ENCODE peak calls at places on chromosomes 4 and X, in four cellular contexts. One of them, this sample, is unnamed.

GRCh38 chr4:170057851-170058250 is 31.7 kb upstream of the MFAP3L start:
- DNase-seq in stimulated activated naive CD8-positive, alpha-beta T cell treated with anti-CD3 and anti-CD28 coated beads, Interleukin-15, Interleukin-2, amounts not matched to agents 100 U/mL and 50 U/mL, for 24 hours: no peak
- DNase-seq in HCT116: no peak
- DNase-seq in NAMALWA: no peak
- DNase-seq in this sample: no peak

GRCh38 chr4:62161446-62161845 is 961.3 kb downstream of the ADGRL3 start:
- DNase-seq in stimulated activated naive CD8-positive, alpha-beta T cell treated with anti-CD3 and anti-CD28 coated beads, Interleukin-15, Interleukin-2, amounts not matched to agents 100 U/mL and 50 U/mL, for 24 hours: no peak
- DNase-seq in HCT116: no peak
- DNase-seq in NAMALWA: no peak
- DNase-seq in this sample: no peak

GRCh38 chr4:101288365-101289145 is 58.8 kb downstream of the PPP3CA start:
- DNase-seq in stimulated activated naive CD8-positive, alpha-beta T cell treated with anti-CD3 and anti-CD28 coated beads, Interleukin-15, Interleukin-2, amounts not matched to agents 100 U/mL and 50 U/mL, for 24 hours: no peak
- DNase-seq in HCT116: no peak
- DNase-seq in NAMALWA: no peak
- DNase-seq in this sample: no peak

GRCh38 chr4:146041139-146042004 is 102.7 kb upstream of the ZNF827 start:
- DNase-seq in stimulated activated naive CD8-positive, alpha-beta T cell treated with anti-CD3 and anti-CD28 coated beads, Interleukin-15, Interleukin-2, amounts not matched to agents 100 U/mL and 50 U/mL, for 24 hours: no peak
- DNase-seq in HCT116: no peak
- DNase-seq in NAMALWA: no peak
- DNase-seq in this sample: no peak

GRCh38 chr4:184596617-184597185 is 52.5 kb downstream of the CASP3 start:
- DNase-seq in stimulated activated naive CD8-positive, alpha-beta T cell treated with anti-CD3 and anti-CD28 coated beads, Interleukin-15, Interleukin-2, amounts not matched to agents 100 U/mL and 50 U/mL, for 24 hours: no peak
- DNase-seq in HCT116: no peak
- DNase-seq in NAMALWA: no peak
- DNase-seq in this sample: no peak

GRCh38 chr4:1882850-1883271 is 11.7 kb downstream of the NSD2 start:
- DNase-seq in stimulated activated naive CD8-positive, alpha-beta T cell treated with anti-CD3 and anti-CD28 coated beads, Interleukin-15, Interleukin-2, amounts not matched to agents 100 U/mL and 50 U/mL, for 24 hours: no peak
- DNase-seq in HCT116: no peak
- DNase-seq in NAMALWA: no peak
- DNase-seq in this sample: no peak

GRCh38 chr4:78179188-78179587 is 122.1 kb downstream of the FRAS1 start:
- DNase-seq in stimulated activated naive CD8-positive, alpha-beta T cell treated with anti-CD3 and anti-CD28 coated beads, Interleukin-15, Interleukin-2, amounts not matched to agents 100 U/mL and 50 U/mL, for 24 hours: no peak
- DNase-seq in HCT116: no peak
- DNase-seq in NAMALWA: no peak
- DNase-seq in this sample: no peak

GRCh38 chr4:40848251-40848650 is 98.5 kb downstream of the NSUN7 start:
- DNase-seq in stimulated activated naive CD8-positive, alpha-beta T cell treated with anti-CD3 and anti-CD28 coated beads, Interleukin-15, Interleukin-2, amounts not matched to agents 100 U/mL and 50 U/mL, for 24 hours: no peak
- DNase-seq in HCT116: no peak
- DNase-seq in NAMALWA: peak; percentile 23
- DNase-seq in this sample: no peak

GRCh38 chr4:20283039-20283438 is 31.3 kb downstream of the SLIT2 start:
- DNase-seq in stimulated activated naive CD8-positive, alpha-beta T cell treated with anti-CD3 and anti-CD28 coated beads, Interleukin-15, Interleukin-2, amounts not matched to agents 100 U/mL and 50 U/mL, for 24 hours: no peak
- DNase-seq in HCT116: no peak
- DNase-seq in NAMALWA: no peak
- DNase-seq in this sample: no peak

GRCh38 chr4:5143306-5143861 is 92.1 kb downstream of the STK32B start:
- DNase-seq in stimulated activated naive CD8-positive, alpha-beta T cell treated with anti-CD3 and anti-CD28 coated beads, Interleukin-15, Interleukin-2, amounts not matched to agents 100 U/mL and 50 U/mL, for 24 hours: no peak
- DNase-seq in HCT116: no peak
- DNase-seq in NAMALWA: no peak
- DNase-seq in this sample: no peak

GRCh38 chr4:153521995-153522799 is 56.0 kb downstream of the TMEM131L start:
- DNase-seq in stimulated activated naive CD8-positive, alpha-beta T cell treated with anti-CD3 and anti-CD28 coated beads, Interleukin-15, Interleukin-2, amounts not matched to agents 100 U/mL and 50 U/mL, for 24 hours: peak; percentile 72
- DNase-seq in HCT116: no peak
- DNase-seq in NAMALWA: peak; percentile 32
- DNase-seq in this sample: peak; percentile 94

GRCh38 chr4:7121174-7121573 is 53.3 kb upstream of the GRPEL1 start:
- DNase-seq in stimulated activated naive CD8-positive, alpha-beta T cell treated with anti-CD3 and anti-CD28 coated beads, Interleukin-15, Interleukin-2, amounts not matched to agents 100 U/mL and 50 U/mL, for 24 hours: no peak
- DNase-seq in HCT116: no peak
- DNase-seq in NAMALWA: no peak
- DNase-seq in this sample: no peak

GRCh38 chrX:134948333-134949241 is 42.2 kb upstream of the SMIM10 start:
- DNase-seq in stimulated activated naive CD8-positive, alpha-beta T cell treated with anti-CD3 and anti-CD28 coated beads, Interleukin-15, Interleukin-2, amounts not matched to agents 100 U/mL and 50 U/mL, for 24 hours: no peak
- DNase-seq in HCT116: peak; percentile 50
- DNase-seq in NAMALWA: no peak
- DNase-seq in this sample: no peak

GRCh38 chr4:182578402-182578801 is 335.2 kb downstream of the TENM3 start:
- DNase-seq in stimulated activated naive CD8-positive, alpha-beta T cell treated with anti-CD3 and anti-CD28 coated beads, Interleukin-15, Interleukin-2, amounts not matched to agents 100 U/mL and 50 U/mL, for 24 hours: no peak
- DNase-seq in HCT116: peak; percentile 26
- DNase-seq in NAMALWA: no peak
- DNase-seq in this sample: no peak

GRCh38 chr4:109801895-109802319 is at the start of gene CFI:
- DNase-seq in stimulated activated naive CD8-positive, alpha-beta T cell treated with anti-CD3 and anti-CD28 coated beads, Interleukin-15, Interleukin-2, amounts not matched to agents 100 U/mL and 50 U/mL, for 24 hours: no peak
- DNase-seq in HCT116: no peak
- DNase-seq in NAMALWA: no peak
- DNase-seq in this sample: no peak

GRCh38 chr4:119593698-119594097 is 34.9 kb downstream of the PDE5A start:
- DNase-seq in stimulated activated naive CD8-positive, alpha-beta T cell treated with anti-CD3 and anti-CD28 coated beads, Interleukin-15, Interleukin-2, amounts not matched to agents 100 U/mL and 50 U/mL, for 24 hours: no peak
- DNase-seq in HCT116: no peak
- DNase-seq in NAMALWA: no peak
- DNase-seq in this sample: no peak

GRCh38 chr4:55079451-55080173 is 45.8 kb downstream of the KDR start:
- DNase-seq in stimulated activated naive CD8-positive, alpha-beta T cell treated with anti-CD3 and anti-CD28 coated beads, Interleukin-15, Interleukin-2, amounts not matched to agents 100 U/mL and 50 U/mL, for 24 hours: no peak
- DNase-seq in HCT116: no peak
- DNase-seq in NAMALWA: no peak
- DNase-seq in this sample: no peak

GRCh38 chrX:71367396-71367795 is 1.2 kb downstream of the TAF1 start:
- DNase-seq in stimulated activated naive CD8-positive, alpha-beta T cell treated with anti-CD3 and anti-CD28 coated beads, Interleukin-15, Interleukin-2, amounts not matched to agents 100 U/mL and 50 U/mL, for 24 hours: peak; percentile 9
- DNase-seq in HCT116: no peak
- DNase-seq in NAMALWA: no peak
- DNase-seq in this sample: no peak

GRCh38 chrX:19893722-19894121 is 6.3 kb upstream of the SH3KBP1 start:
- DNase-seq in stimulated activated naive CD8-positive, alpha-beta T cell treated with anti-CD3 and anti-CD28 coated beads, Interleukin-15, Interleukin-2, amounts not matched to agents 100 U/mL and 50 U/mL, for 24 hours: no peak
- DNase-seq in HCT116: no peak
- DNase-seq in NAMALWA: no peak
- DNase-seq in this sample: no peak

GRCh38 chrX:39308126-39308525 is 506.9 kb downstream of the MID1IP1 start:
- DNase-seq in stimulated activated naive CD8-positive, alpha-beta T cell treated with anti-CD3 and anti-CD28 coated beads, Interleukin-15, Interleukin-2, amounts not matched to agents 100 U/mL and 50 U/mL, for 24 hours: no peak
- DNase-seq in HCT116: no peak
- DNase-seq in NAMALWA: no peak
- DNase-seq in this sample: no peak

GRCh38 chr4:47198791-47199190 is 167.4 kb downstream of the GABRB1 start:
- DNase-seq in stimulated activated naive CD8-positive, alpha-beta T cell treated with anti-CD3 and anti-CD28 coated beads, Interleukin-15, Interleukin-2, amounts not matched to agents 100 U/mL and 50 U/mL, for 24 hours: no peak
- DNase-seq in HCT116: no peak
- DNase-seq in NAMALWA: no peak
- DNase-seq in this sample: no peak

GRCh38 chr4:137387924-137388323 is 144.4 kb downstream of the PCDH18 start:
- DNase-seq in stimulated activated naive CD8-positive, alpha-beta T cell treated with anti-CD3 and anti-CD28 coated beads, Interleukin-15, Interleukin-2, amounts not matched to agents 100 U/mL and 50 U/mL, for 24 hours: no peak
- DNase-seq in HCT116: no peak
- DNase-seq in NAMALWA: no peak
- DNase-seq in this sample: no peak

GRCh38 chr4:94939791-94940530 is 182.2 kb downstream of the BMPR1B start:
- DNase-seq in stimulated activated naive CD8-positive, alpha-beta T cell treated with anti-CD3 and anti-CD28 coated beads, Interleukin-15, Interleukin-2, amounts not matched to agents 100 U/mL and 50 U/mL, for 24 hours: no peak
- DNase-seq in HCT116: no peak
- DNase-seq in NAMALWA: no peak
- DNase-seq in this sample: no peak

GRCh38 chrX:49165901-49166881 is 3.6 kb downstream of the MAGIX start:
- DNase-seq in stimulated activated naive CD8-positive, alpha-beta T cell treated with anti-CD3 and anti-CD28 coated beads, Interleukin-15, Interleukin-2, amounts not matched to agents 100 U/mL and 50 U/mL, for 24 hours: peak; percentile 78
- DNase-seq in HCT116: peak; percentile 85
- DNase-seq in NAMALWA: peak; percentile 76
- DNase-seq in this sample: peak; percentile 45

GRCh38 chrX:152520653-152521052 is 69.5 kb upstream of the GABRA3 start:
- DNase-seq in stimulated activated naive CD8-positive, alpha-beta T cell treated with anti-CD3 and anti-CD28 coated beads, Interleukin-15, Interleukin-2, amounts not matched to agents 100 U/mL and 50 U/mL, for 24 hours: no peak
- DNase-seq in HCT116: no peak
- DNase-seq in NAMALWA: no peak
- DNase-seq in this sample: no peak

GRCh38 chr4:73707918-73708577 is 32.3 kb upstream of the CXCL8 start:
- DNase-seq in stimulated activated naive CD8-positive, alpha-beta T cell treated with anti-CD3 and anti-CD28 coated beads, Interleukin-15, Interleukin-2, amounts not matched to agents 100 U/mL and 50 U/mL, for 24 hours: no peak
- DNase-seq in HCT116: peak; percentile 42
- DNase-seq in NAMALWA: no peak
- DNase-seq in this sample: peak; percentile 18

GRCh38 chr4:106034205-106034604 is 138.9 kb downstream of the NPNT start:
- DNase-seq in stimulated activated naive CD8-positive, alpha-beta T cell treated with anti-CD3 and anti-CD28 coated beads, Interleukin-15, Interleukin-2, amounts not matched to agents 100 U/mL and 50 U/mL, for 24 hours: no peak
- DNase-seq in HCT116: no peak
- DNase-seq in NAMALWA: no peak
- DNase-seq in this sample: no peak

GRCh38 chrX:115393271-115393670 is 103.8 kb downstream of the LUZP4 start:
- DNase-seq in stimulated activated naive CD8-positive, alpha-beta T cell treated with anti-CD3 and anti-CD28 coated beads, Interleukin-15, Interleukin-2, amounts not matched to agents 100 U/mL and 50 U/mL, for 24 hours: no peak
- DNase-seq in HCT116: no peak
- DNase-seq in NAMALWA: no peak
- DNase-seq in this sample: no peak

GRCh38 chrX:2921750-2922149 is 7.4 kb downstream of the ARSD start:
- DNase-seq in stimulated activated naive CD8-positive, alpha-beta T cell treated with anti-CD3 and anti-CD28 coated beads, Interleukin-15, Interleukin-2, amounts not matched to agents 100 U/mL and 50 U/mL, for 24 hours: no peak
- DNase-seq in HCT116: no peak
- DNase-seq in NAMALWA: no peak
- DNase-seq in this sample: no peak

GRCh38 chr4:70559216-70559830 is 32.7 kb upstream of the AMBN start:
- DNase-seq in stimulated activated naive CD8-positive, alpha-beta T cell treated with anti-CD3 and anti-CD28 coated beads, Interleukin-15, Interleukin-2, amounts not matched to agents 100 U/mL and 50 U/mL, for 24 hours: peak; percentile 55
- DNase-seq in HCT116: peak; percentile 35
- DNase-seq in NAMALWA: peak; percentile 73
- DNase-seq in this sample: peak; percentile 16

GRCh38 chr4:150561338-150561737 is 20.6 kb upstream of the MAB21L2 start:
- DNase-seq in stimulated activated naive CD8-positive, alpha-beta T cell treated with anti-CD3 and anti-CD28 coated beads, Interleukin-15, Interleukin-2, amounts not matched to agents 100 U/mL and 50 U/mL, for 24 hours: no peak
- DNase-seq in HCT116: no peak
- DNase-seq in NAMALWA: no peak
- DNase-seq in this sample: no peak

GRCh38 chr4:2843023-2843908 is at the start of gene ADD1:
- DNase-seq in stimulated activated naive CD8-positive, alpha-beta T cell treated with anti-CD3 and anti-CD28 coated beads, Interleukin-15, Interleukin-2, amounts not matched to agents 100 U/mL and 50 U/mL, for 24 hours: peak; percentile 94
- DNase-seq in HCT116: peak; percentile 76
- DNase-seq in NAMALWA: peak; percentile 92
- DNase-seq in this sample: peak; percentile 87

This sample was measured in Jurkat, Clone E6-1.